ENCODE peak calls at places on chromosome 10, in seven cellular contexts. O, B, A, T, G, C and X are unnamed samples.

GRCh38 chr10:7482992-7483391 is 72.2 kb upstream of the SFMBT2 start:
- DNase-seq in O (no peak), B (no peak), C (no peak), G (no peak), T (no peak), A (no peak), X (no peak)

GRCh38 chr10:124665980-124666379 is 78.2 kb downstream of the FAM53B start:
- DNase-seq in T (no peak), G (no peak), B (no peak), A (no peak), O (no peak), C (no peak), X (no peak)

GRCh38 chr10:111109506-111110242 is 32.8 kb downstream of the ADRA2A start:
- DNase-seq in G (no peak), C (no peak), A (no peak), T (no peak), O (no peak), B (no peak), X (no peak)

GRCh38 chr10:69344591-69345244 is 66.4 kb downstream of the HK1 start:
- DNase-seq in G (no peak), A (no peak), T (no peak), B (no peak), C (peak; percentile 28), O (no peak), X (no peak)

GRCh38 chr10:5094265-5095205 is at the start of gene AKR1C3:
- DNase-seq in B (peak; percentile 27), A (peak; percentile 78), T (peak; percentile 48), G (peak; percentile 51), C (no peak), O (peak; percentile 32), X (no peak)

GRCh38 chr10:17029581-17030271 is 99.9 kb downstream of the CUBN start:
- DNase-seq in T (no peak), O (peak; percentile 44), C (no peak), G (peak; percentile 52), A (peak; percentile 45), B (peak; percentile 62), X (no peak)

GRCh38 chr10:15146366-15146765 is 22.1 kb downstream of the NMT2 start:
- DNase-seq in B (no peak), T (no peak), A (no peak), G (no peak), O (no peak), C (no peak), X (no peak)

GRCh38 chr10:117007080-117007479 is 2.1 kb upstream of the SHTN1 start:
- DNase-seq in T (no peak), C (no peak), A (peak; percentile 25), O (peak; percentile 19), G (peak; percentile 81), B (peak; percentile 16), X (peak; percentile 15)

GRCh38 chr10:124063736-124064135 is 29.7 kb downstream of the CHST15 start:
- DNase-seq in O (no peak), B (no peak), C (no peak), G (no peak), A (peak; percentile 32), T (no peak), X (peak; percentile 55)

GRCh38 chr10:131856441-131857094 is 44.2 kb upstream of the PPP2R2D start:
- DNase-seq in A (no peak), O (peak; percentile 19), T (no peak), C (no peak), B (no peak), G (no peak), X (no peak)

GRCh38 chr10:36019749-36020148 is 377.7 kb upstream of the FZD8 start:
- DNase-seq in A (no peak), B (no peak), C (no peak), O (no peak), G (no peak), T (no peak), X (no peak)

GRCh38 chr10:5146920-5147254 is 38.1 kb downstream of the AKR1C8 start:
- DNase-seq in B (no peak), A (no peak), O (no peak), T (no peak), C (no peak), G (no peak), X (no peak)

GRCh38 chr10:35641430-35642015 is 573 bp downstream of the FZD8 start:
- DNase-seq in A (no peak), T (no peak), B (no peak), G (no peak), C (no peak), O (peak; percentile 62), X (no peak)

GRCh38 chr10:12614390-12615003 is 265.1 kb downstream of the CAMK1D start:
- DNase-seq in O (no peak), C (no peak), T (no peak), G (no peak), B (no peak), A (no peak), X (no peak)

GRCh38 chr10:52779541-52780390 is 7.2 kb upstream of the MBL2 start:
- DNase-seq in G (peak; percentile 45), A (peak; percentile 64), B (peak; percentile 74), C (no peak), O (peak; percentile 81), T (peak; percentile 98), X (peak; percentile 47)

GRCh38 chr10:4982764-4983226 is 19.6 kb downstream of the AKR1C1 start:
- DNase-seq in C (no peak), O (no peak), A (peak; percentile 20), B (no peak), G (no peak), T (no peak), X (no peak)

GRCh38 chr10:119542357-119542989 is at the start of gene RGS10:
- DNase-seq in B (peak; percentile 86), C (no peak), G (peak; percentile 56), T (peak; percentile 84), O (peak; percentile 65), A (no peak), X (no peak)

GRCh38 chr10:79981673-79982485 is 33.0 kb upstream of the SFTPD start:
- DNase-seq in C (no peak), T (peak; percentile 79), A (peak; percentile 6), O (peak; percentile 88), G (peak; percentile 23), B (no peak), X (no peak)

GRCh38 chr10:37010741-37011140 is 114.7 kb upstream of the ANKRD30A start:
- DNase-seq in B (no peak), T (no peak), C (no peak), A (no peak), G (no peak), O (no peak), X (no peak)

GRCh38 chr10:7458554-7458953 is 47.7 kb upstream of the SFMBT2 start:
- DNase-seq in O (no peak), A (no peak), B (no peak), T (no peak), C (no peak), G (no peak), X (no peak)

GRCh38 chr10:120824864-120825263 is 26.3 kb upstream of the WDR11 start:
- DNase-seq in O (peak; percentile 33), G (peak; percentile 54), T (peak; percentile 68), B (peak; percentile 12), C (no peak), A (peak; percentile 51), X (peak; percentile 8)

GRCh38 chr10:3027866-3028265 is 39.5 kb upstream of the PFKP start:
- DNase-seq in A (no peak), T (no peak), B (no peak), C (no peak), O (no peak), G (no peak), X (no peak)

GRCh38 chr10:27513451-27514191 is 9.5 kb downstream of the RAB18 start:
- DNase-seq in G (no peak), C (no peak), T (no peak), O (no peak), A (no peak), B (no peak), X (no peak)

GRCh38 chr10:79241990-79242619 is 105.2 kb upstream of the PPIF start:
- DNase-seq in G (no peak), C (no peak), B (peak; percentile 51), O (peak; percentile 83), T (peak; percentile 69), A (no peak), X (no peak)

GRCh38 chr10:90306187-90306586 is 551.7 kb downstream of the HTR7 start:
- DNase-seq in G (peak; percentile 77), O (no peak), B (no peak), C (no peak), A (no peak), T (no peak), X (peak; percentile 96)
- TF ChIP-seq POLR2AphosphoS5 in G (no peak), O (no peak), B (no peak), C (no peak), A (no peak), T (no peak), X (no peak)

DNA sequence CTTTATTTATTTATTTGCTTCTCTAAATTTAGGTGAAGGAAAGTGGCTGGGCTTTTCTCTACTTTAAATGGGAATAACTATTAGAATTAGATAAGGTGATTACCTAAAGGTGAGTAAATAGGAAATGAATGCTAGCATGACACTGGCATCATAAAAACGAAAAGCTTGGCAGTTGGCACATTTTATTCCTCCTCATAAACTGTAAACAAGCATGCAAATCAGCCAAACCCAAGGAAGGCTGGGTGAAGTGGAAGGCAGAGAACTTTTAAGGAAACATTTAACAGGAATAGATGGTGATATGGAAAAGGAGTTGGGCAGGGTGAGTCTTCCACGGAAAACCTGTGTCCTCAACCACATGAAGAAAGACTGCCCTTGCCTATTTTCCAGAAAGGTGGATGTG is 669.1 kb downstream of the KCNMA1 start:
- DNase-seq in O (no peak), A (no peak), T (no peak), C (no peak), G (no peak), B (no peak), X (no peak)
- H3K36me3 ChIP-seq in O (no peaks in the 10 kb centered on the region), A (no peaks in the 10 kb centered on the region), T (no peaks in the 10 kb centered on the region), C (no peaks in the 10 kb centered on the region), G (no peaks in the 10 kb centered on the region), B (no peaks in the 10 kb centered on the region), X (no peaks in the 10 kb centered on the region)

GRCh38 chr10:99364125-99364524 is 35.0 kb downstream of the CNNM1 start:
- DNase-seq in O (no peak), C (no peak), G (no peak), T (no peak), B (no peak), A (no peak), X (no peak)

GRCh38 chr10:99358101-99358500 is 28.9 kb downstream of the CNNM1 start:
- DNase-seq in A (peak; percentile 71), O (no peak), B (no peak), C (no peak), T (no peak), G (no peak), X (no peak)

GRCh38 chr10:99357691-99358090 is 28.5 kb downstream of the CNNM1 start:
- DNase-seq in O (no peak), T (no peak), C (no peak), G (no peak), A (no peak), B (no peak), X (no peak)

GRCh38 chr10:99365311-99365710 is 36.2 kb downstream of the CNNM1 start:
- DNase-seq in T (no peak), O (no peak), C (no peak), A (no peak), G (no peak), B (no peak), X (no peak)

GRCh38 chr10:99360935-99361334 is 31.8 kb downstream of the CNNM1 start:
- DNase-seq in O (no peak), B (no peak), G (no peak), A (no peak), T (no peak), C (no peak), X (no peak)
- TF ChIP-seq SIN3A in O (no peak), B (no peak), G (no peak), A (no peak), T (no peak), C (no peak), X (no peak)

GRCh38 chr10:21533577-21534475 is at the start of gene MLLT10:
- DNase-seq in G (peak; percentile 81), A (peak; percentile 94), O (peak; percentile 96), T (peak; percentile 93), B (peak; percentile 88), C (peak; percentile 79), X (no peak)
- TF ChIP-seq POLR2AphosphoS5 in G (peak; percentile 86), A (peak; percentile 75), O (peak; percentile 66), T (peak; percentile 72), B (peak; percentile 78), C (peak; percentile 73), X (peak; percentile 49)